ENCODE peak calls at places on chromosomes 7 and 10, in seven cellular contexts. Y is body of pancreas; O is HCT116; X is HuH-7.5; K is stimulated activated CD4-positive, alpha-beta T cell treated with anti-CD3 and anti-CD28 coated beads, Interleukin-2, amount 100 ng/mL, for 48 hours; S is GM13976; J is right cardiac atrium. T is an unnamed sample.
A peak's percentile ranks its signal among the peaks of the same experiment; 100 is the strongest.

GRCh38 chr7:158829021-158829341 is 328 bp downstream of the ESYT2 start:
- DNase-seq in O (no peak), X (peak; percentile 48), K (peak; percentile 54), J (no peak), S (peak; percentile 80), Y (peak; percentile 75), T (peak; percentile 57)

GRCh38 chr7:57407125-57407524 is 42.9 kb upstream of the ZNF716 start:
- DNase-seq in X (no peak), O (no peak), K (no peak), S (no peak), Y (no peak), J (no peak), T (no peak)

GRCh38 chr10:97426776-97427570 is 982 bp downstream of the PGAM1 start:
- DNase-seq in J (no peak), Y (peak; percentile 39), O (no peak), K (no peak), S (no peak), X (no peak), T (no peak)

GRCh38 chr10:101397140-101397539 is 43.2 kb downstream of the BTRC start:
- DNase-seq in Y (no peak), J (no peak), X (no peak), S (peak; percentile 28), K (no peak), O (peak; percentile 6), T (peak; percentile 70)

GRCh38 chr7:99314504-99314903 is 11.2 kb upstream of the ARPC1A start:
- DNase-seq in J (no peak), K (peak; percentile 37), S (peak; percentile 47), X (no peak), Y (no peak), O (no peak), T (no peak)

GRCh38 chr10:12041766-12042408 is 722 bp downstream of the UPF2 start:
- DNase-seq in Y (peak; percentile 48), S (peak; percentile 42), X (no peak), K (peak; percentile 23), O (no peak), J (no peak), T (no peak)

GRCh38 chr7:95330194-95331003 is 6.1 kb upstream of the PON1 start:
- DNase-seq in X (no peak), K (no peak), J (no peak), S (peak; percentile 45), Y (no peak), O (no peak), T (peak; percentile 9)

GRCh38 chr7:157676456-157677255 is 339.9 kb downstream of the DNAJB6 start:
- DNase-seq in S (no peak), J (peak; percentile 18), O (no peak), X (no peak), K (no peak), Y (no peak), T (no peak)

GRCh38 chr7:9939171-9939570 is 1034.5 kb upstream of the PHF14 start:
- DNase-seq in K (no peak), X (no peak), S (no peak), O (no peak), Y (no peak), J (no peak), T (no peak)

GRCh38 chr10:79335094-79335469 is 12.2 kb upstream of the PPIF start:
- DNase-seq in J (no peak), S (no peak), Y (no peak), X (no peak), K (no peak), O (no peak), T (no peak)

GRCh38 chr10:21677551-21677950 is 143.5 kb downstream of the MLLT10 start:
- DNase-seq in J (no peak), Y (no peak), X (no peak), O (no peak), S (no peak), K (no peak), T (no peak)

GRCh38 chr7:140349172-140349771 is 49.1 kb downstream of the SLC37A3 start:
- DNase-seq in X (no peak), O (no peak), K (no peak), J (no peak), Y (no peak), S (no peak), T (no peak)

GRCh38 chr7:31488562-31489203 is 25.2 kb upstream of the ITPRID1 start:
- DNase-seq in J (peak; percentile 65), K (peak; percentile 41), O (peak; percentile 41), X (peak; percentile 22), S (peak; percentile 66), Y (peak; percentile 22), T (no peak)

GRCh38 chr7:90931996-90932912 is 332.0 kb upstream of the FZD1 start:
- DNase-seq in O (no peak), K (no peak), Y (no peak), X (no peak), S (peak; percentile 64), J (no peak), T (no peak)

GRCh38 chr7:18257711-18258110 is 230.1 kb upstream of the PRPS1L1 start:
- DNase-seq in S (no peak), K (no peak), J (no peak), O (no peak), Y (no peak), X (no peak), T (no peak)

GRCh38 chr7:104980969-104981670 is 32.9 kb upstream of the KMT2E start:
- DNase-seq in J (no peak), O (peak; percentile 54), Y (no peak), K (no peak), X (peak; percentile 71), S (peak; percentile 62), T (no peak)

GRCh38 chr7:494906-495305 is 24.7 kb downstream of the PDGFA start:
- DNase-seq in K (no peak), O (no peak), S (no peak), X (no peak), J (peak; percentile 50), Y (peak; percentile 14), T (no peak)

GRCh38 chr10:64394744-64395143 is 873.5 kb downstream of the REEP3 start:
- DNase-seq in Y (no peak), J (no peak), X (no peak), O (no peak), K (no peak), S (no peak), T (no peak)

GRCh38 chr10:93296151-93296550 is 186.0 kb downstream of the MYOF start:
- DNase-seq in O (no peak), Y (no peak), X (no peak), K (no peak), J (no peak), S (no peak), T (no peak)

GRCh38 chr7:27586825-27587224 is 75.9 kb downstream of the HIBADH start:
- DNase-seq in K (no peak), Y (peak; percentile 63), S (peak; percentile 60), J (peak; percentile 33), O (no peak), X (no peak), T (no peak)

GRCh38 chr10:86265236-86265876 is 101.2 kb downstream of the GRID1 start:
- DNase-seq in X (no peak), K (no peak), Y (no peak), S (no peak), J (no peak), O (no peak), T (no peak)

GRCh38 chr7:158682456-158682855 is 22.1 kb downstream of the NCAPG2 start:
- DNase-seq in S (no peak), O (no peak), J (no peak), Y (no peak), X (no peak), K (no peak), T (no peak)

GRCh38 chr10:120972259-120972658 is 121.1 kb downstream of the WDR11 start:
- DNase-seq in X (no peak), S (no peak), O (no peak), Y (no peak), J (no peak), K (no peak), T (no peak)

GRCh38 chr7:155466142-155466813 is 8.3 kb downstream of the EN2 start:
- DNase-seq in X (no peak), K (no peak), J (no peak), Y (no peak), S (peak; percentile 38), O (no peak), T (no peak)

GRCh38 chr10:114605155-114605797 is 52.8 kb downstream of the ABLIM1 start:
- DNase-seq in O (no peak), Y (no peak), X (no peak), J (no peak), S (no peak), K (no peak), T (no peak)

GRCh38 chr7:155356323-155357105 is 58.8 kb downstream of the INSIG1 start:
- DNase-seq in S (no peak), Y (peak; percentile 63), O (peak; percentile 31), K (no peak), X (peak; percentile 76), J (no peak), T (no peak)

GRCh38 chr7:7662527-7662926 is 22.0 kb downstream of the UMAD1 start:
- DNase-seq in Y (no peak), O (no peak), S (no peak), J (no peak), X (no peak), K (no peak), T (no peak)

GRCh38 chr7:135930565-135931423 is 46.4 kb downstream of the MTPN start:
- DNase-seq in X (no peak), K (no peak), J (no peak), Y (no peak), S (no peak), O (no peak), T (peak; percentile 8)

GRCh38 chr10:49539320-49539885 is 482 bp upstream of the ERCC6 start:
- DNase-seq in S (peak; percentile 44), Y (peak; percentile 35), X (peak; percentile 12), J (peak; percentile 65), K (peak; percentile 11), O (peak; percentile 18), T (peak; percentile 27)

GRCh38 chr7:38756521-38756920 is 125.3 kb upstream of the AMPH start:
- DNase-seq in X (no peak), S (no peak), O (no peak), Y (no peak), J (no peak), K (no peak), T (peak; percentile 13)

GRCh38 chr10:95264227-95265051 is 26.4 kb downstream of the PDLIM1 start:
- DNase-seq in Y (no peak), K (no peak), X (no peak), S (no peak), J (no peak), O (peak; percentile 61), T (no peak)